ENCODE peak calls at places on chromosomes 12 and 14, in four cellular contexts. Q is lower lobe of right lung, N is A549, P is uterus. Y is an unnamed sample.
A peak's percentile ranks its signal among the peaks of the same experiment; 100 is the strongest.

GRCh38 chr14:98594156-98594555 is 677.8 kb downstream of the BCL11B start:
- DNase-seq in Q (no peak), N (no peak), P (no peak), Y (no peak)

GRCh38 chr12:56119361-56119796 is 1.3 kb downstream of the ZC3H10 start:
- DNase-seq in N (peak; percentile 95), P (peak; percentile 79), Q (no peak), Y (peak; percentile 87)

GRCh38 chr14:49593016-49593415 is 5.7 kb upstream of the LRR1 start:
- DNase-seq in Q (no peak), N (no peak), P (no peak), Y (no peak)

GRCh38 chr14:45082420-45082819 is 1.5 kb upstream of the PRPF39 start:
- DNase-seq in Q (no peak), P (no peak), N (no peak), Y (no peak)

GRCh38 chr14:100504372-100505078 is 82.7 kb downstream of the BEGAIN start:
- DNase-seq in P (no peak), N (no peak), Q (no peak), Y (no peak)

GRCh38 chr12:50740307-50740706 is 23.6 kb upstream of the ATF1 start:
- DNase-seq in N (no peak), Q (no peak), P (no peak), Y (no peak)

GRCh38 chr12:99367181-99367580 is 280.4 kb upstream of the GARIN6 start:
- DNase-seq in P (no peak), Q (no peak), N (no peak), Y (no peak)

GRCh38 chr14:100317897-100318808 is 5.0 kb upstream of the SLC25A47 start:
- DNase-seq in P (peak; percentile 76), N (peak; percentile 71), Q (peak; percentile 84), Y (no peak)

GRCh38 chr14:76977793-76978730 is 50.4 kb downstream of the IRF2BPL start:
- DNase-seq in P (peak; percentile 79), Q (peak; percentile 88), N (no peak), Y (no peak)

GRCh38 chr14:28867571-28867970 is 101.0 kb downstream of the FOXG1 start:
- DNase-seq in N (no peak), P (no peak), Q (no peak), Y (peak; percentile 44)

GRCh38 chr12:98296462-98297079 is 218.8 kb upstream of the TMPO start:
- DNase-seq in N (no peak), Q (no peak), P (no peak), Y (no peak)

GRCh38 chr12:27076930-27077329 is 5.4 kb downstream of the C12orf71 start:
- DNase-seq in Q (no peak), P (no peak), N (no peak), Y (no peak)

GRCh38 chr12:57126561-57126960 is 1.7 kb upstream of the LRP1 start:
- DNase-seq in P (peak; percentile 18), Q (no peak), N (no peak), Y (no peak)
- H3K4me3 ChIP-seq in P (no peak overlapping the region), Q (peak overlapping the region; percentile 95), N (no peak overlapping the region), Y (no peak overlapping the region)

GRCh38 chr12:52791271-52792184 is 4.4 kb downstream of the KRT3 start:
- DNase-seq in N (no peak), P (no peak), Q (no peak), Y (no peak)
- TF ChIP-seq CTCF in N (no peak), P (no peak), Q (no peak), Y (no peak)

GRCh38 chr12:53380104-53380796 is at the start of gene SP1:
- DNase-seq in Q (peak; percentile 97), P (peak; percentile 90), N (peak; percentile 70), Y (peak; percentile 82)

GRCh38 chr12:53379389-53380103 is 430 bp upstream of the SP1 start:
- DNase-seq in Q (peak; percentile 98), N (peak; percentile 97), P (peak; percentile 99), Y (peak; percentile 100)

GRCh38 chr12:53380797-53381738 is 1.1 kb downstream of the SP1 start:
- DNase-seq in Q (peak; percentile 47), N (no peak), P (no peak), Y (no peak)

GRCh38 chr12:53381739-53382630 is 2.0 kb downstream of the SP1 start:
- DNase-seq in N (no peak), P (peak; percentile 46), Q (peak; percentile 65), Y (no peak)

GRCh38 chr12:53383258-53383657 is 3.3 kb downstream of the SP1 start:
- DNase-seq in P (no peak), Q (no peak), N (no peak), Y (no peak)
- H3K4me3 ChIP-seq in P (peak overlapping the region; percentile 22), Q (peak overlapping the region; percentile 61), N (no peak overlapping the region), Y (peak overlapping the region; percentile 26)

GRCh38 chr14:75060420-75060819 is 3.4 kb downstream of the ACYP1 start:
- DNase-seq in Q (no peak), P (no peak), N (no peak), Y (no peak)

GRCh38 chr14:75063013-75063412 is 811 bp downstream of the ACYP1 start:
- DNase-seq in P (no peak), N (no peak), Q (no peak), Y (no peak)

GRCh38 chr14:75067212-75067611 is 2.2 kb upstream of the ZC2HC1C start:
- DNase-seq in Q (no peak), P (no peak), N (no peak), Y (no peak)

GRCh38 chr14:75064205-75064567 is 362 bp upstream of the ACYP1 start:
- DNase-seq in Q (no peak), N (no peak), P (no peak), Y (no peak)

GRCh38 chr14:75063491-75064204 is at the start of gene ACYP1:
- DNase-seq in Q (peak; percentile 92), N (peak; percentile 83), P (peak; percentile 97), Y (peak; percentile 64)
- TF ChIP-seq CTCF in Q (no peak), N (no peak), P (no peak), Y (no peak)

GRCh38 chr12:57547366-57548315 is 649 bp upstream of the DCTN2 start:
- DNase-seq in P (no peak), Q (no peak), N (no peak), Y (no peak)
- H3K4me3 ChIP-seq in P (peak overlapping the region; percentile 92), Q (peak overlapping the region; percentile 74), N (peak overlapping the region; percentile 89), Y (peak overlapping the region; percentile 94)

DNA sequence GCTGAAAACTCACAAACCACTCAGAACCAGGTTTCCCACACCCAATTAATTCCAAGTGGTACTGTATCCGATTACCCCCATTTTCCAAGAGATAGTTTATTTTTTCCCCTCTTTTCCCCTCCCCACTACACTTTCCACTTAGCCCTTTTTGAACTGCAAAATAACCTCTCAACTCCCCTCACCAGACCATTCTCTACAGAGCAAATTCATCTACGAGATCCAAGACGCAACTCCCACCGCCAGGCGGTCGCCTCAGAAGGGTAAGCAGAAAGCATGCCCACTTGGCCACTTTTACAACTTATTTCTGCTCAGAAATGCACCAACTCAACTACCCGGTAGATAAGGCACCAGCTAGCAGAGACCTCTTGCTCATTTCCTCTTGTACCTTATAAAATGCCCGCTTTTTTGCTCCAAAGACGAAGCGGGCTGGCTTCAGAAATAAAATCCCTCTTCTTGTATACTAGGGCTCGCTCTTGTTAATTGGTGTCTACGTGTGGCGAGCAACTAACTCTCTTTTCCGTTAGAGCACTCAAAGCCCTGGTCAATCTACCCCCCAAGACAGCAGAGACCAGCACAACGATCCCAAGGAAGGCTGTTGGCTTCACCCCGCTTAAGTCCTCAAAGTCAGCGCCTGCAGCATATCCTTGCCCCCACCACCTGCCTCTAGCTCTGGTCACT is 910 bp upstream of the SRP54 start:
- DNase-seq in N (no peak), Q (no peak), P (peak; percentile 15), Y (peak; percentile 22)
- TF ChIP-seq CTCF in N (no peak), Q (peak; percentile 22), P (no peak), Y (peak; percentile 49)

DNA sequence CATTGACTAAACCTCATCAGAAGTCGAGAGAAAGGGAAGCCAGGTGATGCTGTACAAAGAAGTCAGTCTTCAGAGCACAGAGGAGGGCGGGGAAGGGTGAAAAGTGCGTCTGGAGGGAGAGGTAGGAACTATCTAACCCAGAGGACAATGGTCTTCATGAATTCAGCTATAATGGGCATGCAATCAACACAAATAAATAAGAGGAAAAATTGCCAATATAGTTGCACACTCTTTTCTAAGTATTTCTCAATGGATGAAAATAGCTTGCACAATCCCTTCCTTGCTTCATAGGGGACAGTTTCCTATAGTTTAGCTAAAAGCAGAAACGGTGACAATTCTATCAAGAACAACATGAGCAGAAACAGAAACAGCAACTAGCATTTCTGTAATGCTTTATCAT is 931.2 kb downstream of the AACS start:
- DNase-seq in N (no peak), Q (no peak), P (no peak), Y (no peak)
- H3K4me3 ChIP-seq in N (no peak overlapping the region), Q (no peak overlapping the region), P (no peak overlapping the region), Y (no peak overlapping the region)

DNA sequence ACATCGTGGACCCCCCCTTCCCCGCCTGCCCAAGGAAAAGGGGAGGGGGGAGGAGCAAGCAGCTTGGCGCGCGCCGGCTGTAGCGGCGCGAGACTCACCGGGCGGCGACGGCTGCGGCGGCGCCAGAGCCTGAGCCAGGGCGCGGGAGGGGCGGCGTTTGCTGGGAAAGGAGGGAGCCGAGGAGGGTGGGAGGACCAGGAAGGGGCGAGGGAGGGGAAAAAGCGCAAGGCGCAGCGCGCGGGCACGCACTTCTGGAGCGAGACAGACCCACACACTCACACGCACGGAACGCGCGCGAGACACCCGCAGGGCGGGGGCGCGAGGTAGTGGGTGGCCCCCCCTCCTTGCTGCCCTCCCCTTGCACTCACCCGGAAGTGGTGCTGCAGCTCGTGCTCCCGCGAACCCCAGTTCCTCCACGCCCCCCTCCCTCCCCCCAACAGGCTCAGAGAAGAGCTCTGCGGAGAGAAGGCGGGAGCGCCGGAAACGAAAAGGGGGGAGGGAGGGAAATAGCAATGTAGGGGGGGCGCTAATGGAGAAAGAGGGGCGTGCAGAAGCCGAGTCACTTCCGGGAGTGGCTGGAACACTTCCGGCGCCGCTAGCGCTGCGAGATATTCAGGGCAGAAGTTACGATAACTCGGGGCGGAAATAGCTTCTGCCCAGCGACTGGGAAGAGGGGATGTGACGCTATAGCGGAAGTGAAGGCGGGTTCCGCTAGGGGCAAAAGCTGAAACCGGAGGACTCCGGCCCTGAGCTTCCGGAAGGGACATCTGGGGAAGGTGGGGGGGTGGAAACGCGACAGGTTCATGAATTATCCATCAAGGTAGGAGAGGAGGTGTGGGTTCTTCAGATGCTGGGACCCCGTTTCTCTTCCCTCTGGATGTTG is at the start of gene ZNF384:
- DNase-seq in P (peak; percentile 98), N (peak; percentile 100), Q (peak; percentile 97), Y (peak; percentile 96)
- TF ChIP-seq CTCF in P (peak; percentile 56), N (no peak), Q (no peak), Y (peak; percentile 4)